ENCODE peak calls at places on chromosomes 7 and 10, in four cellular contexts. P is A549, I is K562, V is HepG2. K is an unnamed sample.

GRCh38 chr7:33248663-33249062 is 119.3 kb downstream of the BBS9 start:
- DNase-seq in V (peak; percentile 62), I (no peak), P (no peak), K (no peak)

GRCh38 chr7:590731-591551 is 71.3 kb upstream of the PDGFA start:
- DNase-seq in V (no peak), I (no peak), P (no peak), K (no peak)

GRCh38 chr10:121662945-121663917 is 65.0 kb upstream of the FGFR2 start:
- DNase-seq in P (peak; percentile 25), V (no peak), I (peak; percentile 33), K (peak; percentile 80)

GRCh38 chr10:29256019-29256418 is 32.9 kb upstream of the LYZL1 start:
- DNase-seq in P (no peak), I (no peak), V (no peak), K (no peak)

GRCh38 chr10:71161429-71161828 is 50.9 kb upstream of the UNC5B start:
- DNase-seq in V (no peak), I (peak; percentile 7), P (no peak), K (no peak)

GRCh38 chr10:2212196-2212719 is 474.9 kb upstream of the ADARB2 start:
- DNase-seq in I (no peak), V (no peak), P (no peak), K (no peak)

GRCh38 chr10:85596389-85596788 is 770.2 kb downstream of the GRID1 start:
- DNase-seq in P (no peak), I (no peak), V (no peak), K (no peak)

GRCh38 chr10:91410638-91411367 is 659 bp downstream of the HECTD2 start:
- DNase-seq in P (no peak), I (peak; percentile 57), V (no peak), K (no peak)

GRCh38 chr10:122113161-122113944 is 124.4 kb downstream of the TACC2 start:
- DNase-seq in I (no peak), P (peak; percentile 77), V (peak; percentile 78), K (peak; percentile 65)

GRCh38 chr10:85105614-85106013 is 777.2 kb downstream of the CCSER2 start:
- DNase-seq in V (no peak), I (no peak), P (peak; percentile 5), K (peak; percentile 55)

GRCh38 chr10:63586048-63586447 is 64.8 kb downstream of the REEP3 start:
- DNase-seq in P (no peak), I (no peak), V (no peak), K (no peak)

GRCh38 chr7:140671966-140672365 is 779 bp upstream of the ADCK2 start:
- DNase-seq in P (no peak), V (no peak), I (peak; percentile 37), K (no peak)

GRCh38 chr7:124459101-124460052 is 306.2 kb downstream of the GPR37 start:
- DNase-seq in I (no peak), V (peak; percentile 21), P (peak; percentile 73), K (no peak)

GRCh38 chr7:50733552-50733951 is 49.1 kb downstream of the GRB10 start:
- DNase-seq in I (no peak), V (peak; percentile 34), P (peak; percentile 92), K (no peak)

GRCh38 chr10:14703631-14704001 is 71.1 kb downstream of the FAM107B start:
- DNase-seq in V (no peak), I (no peak), P (no peak), K (no peak)

GRCh38 chr10:100780324-100780723 is 34.9 kb downstream of the PAX2 start:
- DNase-seq in V (no peak), P (no peak), I (no peak), K (no peak)

GRCh38 chr7:149093228-149093627 is 2.7 kb upstream of the ZNF786 start:
- DNase-seq in V (no peak), I (peak; percentile 62), P (no peak), K (no peak)
- TF ChIP-seq JUN in V (no peak), I (no peak), P (no peak), K (no peak)

DNA sequence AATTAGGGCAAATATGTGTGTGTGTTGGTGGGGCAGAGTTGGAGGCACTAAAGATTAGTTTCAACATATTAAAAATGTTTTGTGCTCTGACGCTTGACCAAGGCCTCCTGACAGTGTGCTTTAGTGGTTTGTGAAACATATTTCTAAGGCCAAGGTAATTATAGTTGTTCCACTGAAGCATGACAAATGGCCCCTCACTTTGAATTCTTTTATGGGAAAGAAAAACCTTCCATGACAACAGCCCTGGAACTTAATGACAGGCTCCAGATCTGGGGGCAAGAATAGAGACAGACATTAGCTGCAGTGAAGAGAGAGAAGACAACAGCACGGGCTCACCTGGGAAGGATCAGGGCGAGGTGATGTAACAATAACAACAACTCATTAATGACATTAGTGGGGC is 155.8 kb downstream of the CHN2 start:
- DNase-seq in P (no peak), I (no peak), V (no peak), K (no peak)
- TF ChIP-seq MAX in P (no peak), I (no peak), V (no peak), K (no peak)

GRCh38 chr10:79324032-79324695 is 23.1 kb upstream of the PPIF start:
- DNase-seq in V (no peak), I (no peak), P (no peak), K (no peak)

GRCh38 chr10:79321951-79322350 is 25.3 kb upstream of the PPIF start:
- DNase-seq in I (no peak), V (no peak), P (no peak), K (no peak)

GRCh38 chr10:79321494-79321882 is 25.8 kb upstream of the PPIF start:
- DNase-seq in V (no peak), P (no peak), I (no peak), K (no peak)

GRCh38 chr10:79323602-79324001 is 23.7 kb upstream of the PPIF start:
- DNase-seq in I (no peak), V (no peak), P (no peak), K (no peak)

GRCh38 chr10:79322616-79323566 is 24.4 kb upstream of the PPIF start:
- DNase-seq in P (no peak), I (no peak), V (no peak), K (no peak)
- TF ChIP-seq NR3C1 in P (no peak), I (no peak), V (no peak), K (no peak)

GRCh38 chr7:66960192-66960591 is 35.2 kb downstream of the SBDS start:
- DNase-seq in V (no peak), P (no peak), I (no peak), K (no peak)

GRCh38 chr7:66967029-66967428 is 28.4 kb downstream of the SBDS start:
- DNase-seq in I (no peak), V (no peak), P (no peak), K (no peak)

GRCh38 chr7:66958708-66959350 is 36.6 kb downstream of the SBDS start:
- DNase-seq in V (no peak), I (no peak), P (no peak), K (no peak)

GRCh38 chr7:66961096-66961495 is 34.3 kb downstream of the SBDS start:
- DNase-seq in V (no peak), P (no peak), I (no peak), K (no peak)

GRCh38 chr7:66964391-66964790 is 31.0 kb downstream of the SBDS start:
- DNase-seq in I (no peak), P (peak; percentile 20), V (no peak), K (no peak)
- TF ChIP-seq JUN in I (no peak), P (no peak), V (no peak), K (no peak)

DNA sequence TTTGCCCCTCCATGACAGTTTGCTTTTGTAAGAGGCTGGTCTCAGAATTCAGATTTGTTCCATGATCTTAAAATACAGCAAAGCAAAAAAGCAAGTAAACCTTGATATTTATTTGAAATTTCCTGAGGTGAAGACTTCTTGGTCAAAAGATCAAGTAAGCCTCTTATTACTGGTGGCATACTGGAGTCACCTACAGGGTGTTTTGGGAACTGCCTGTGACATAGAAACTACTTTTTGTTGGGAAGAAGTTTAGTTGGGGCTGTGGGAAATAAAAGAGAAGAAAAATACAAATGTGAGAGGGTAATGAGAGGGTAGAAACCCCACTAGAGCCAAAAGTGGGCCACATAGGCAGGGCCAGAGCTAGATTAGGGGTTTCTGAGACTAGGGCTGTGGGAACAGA is 217.9 kb downstream of the OTUD1 start:
- DNase-seq in I (no peak), V (no peak), P (no peak), K (peak; percentile 12)
- TF ChIP-seq MAX in I (no peak), V (no peak), P (no peak), K (no peak)

K was measured in WTC11.